ENCODE peak calls at places on chromosomes 4 and X, in nine cellular contexts. G is globus pallidus; F is NB4; L is endothelial cell; N is stomach; U is GM12878; M is activated effector memory CD4-positive, alpha-beta T cell treated with Interleukin-2 at 50 U/mL for 16 hours; O is foreskin keratinocyte; I is Calu3. A is an unnamed sample.

GRCh38 chrX:96563663-96564062 is 121.0 kb upstream of the DIAPH2 start:
- DNase-seq in G (no peak), F (no peak), L (no peak), N (no peak), U (no peak), M (no peak), O (no peak), I (no peak), A (no peak)

GRCh38 chrX:137479394-137479793 is 86.5 kb upstream of the ZIC3 start:
- DNase-seq in G (no peak), F (no peak), L (no peak), N (no peak), U (no peak), M (no peak), O (no peak), I (no peak), A (no peak)

GRCh38 chr4:84503495-84504437 is 4.7 kb upstream of the NKX6-1 start:
- DNase-seq in G (peak; percentile 70), F (peak; percentile 68), L (peak; percentile 59), N (no peak), U (no peak), M (no peak), O (peak; percentile 57), I (peak; percentile 39), A (peak; percentile 63)

GRCh38 chr4:135741583-135741982 is 1540.0 kb upstream of the PABPC4L start:
- DNase-seq in G (no peak), F (no peak), L (no peak), N (no peak), U (no peak), M (no peak), O (no peak), I (no peak), A (no peak)

GRCh38 chrX:152632445-152633097 is 5.1 kb upstream of the GABRQ start:
- DNase-seq in G (peak; percentile 10), F (peak; percentile 21), L (peak; percentile 65), N (peak; percentile 56), U (no peak), M (no peak), O (peak; percentile 9), I (peak; percentile 72), A (peak; percentile 44)

GRCh38 chr4:74559853-74560252 is 114.9 kb downstream of the AREG start:
- DNase-seq in G (no peak), F (no peak), L (no peak), N (no peak), U (no peak), M (no peak), O (no peak), I (no peak), A (no peak)

GRCh38 chr4:34193451-34194154 is 2050.7 kb downstream of the ARAP2 start:
- DNase-seq in G (no peak), F (no peak), L (no peak), N (no peak), U (no peak), M (no peak), O (peak; percentile 50), I (no peak), A (no peak)

GRCh38 chrX:113260474-113260873 is 419.8 kb upstream of the AMOT start:
- DNase-seq in G (no peak), F (peak; percentile 27), L (no peak), N (no peak), U (no peak), M (no peak), O (no peak), I (no peak), A (no peak)

GRCh38 chr4:61580721-61581377 is 380.7 kb downstream of the ADGRL3 start:
- DNase-seq in G (no peak), F (no peak), L (no peak), N (no peak), U (no peak), M (no peak), O (peak; percentile 65), I (no peak), A (no peak)

GRCh38 chrX:13747836-13748235 is 13.3 kb downstream of the OFD1 start:
- DNase-seq in G (no peak), F (peak; percentile 67), L (peak; percentile 26), N (peak; percentile 40), U (no peak), M (no peak), O (no peak), I (peak; percentile 43), A (peak; percentile 51)

GRCh38 chr4:54165438-54165837 is 63.7 kb upstream of the PDGFRA start:
- DNase-seq in G (no peak), F (no peak), L (no peak), N (no peak), U (no peak), M (no peak), O (peak; percentile 85), I (no peak), A (no peak)

GRCh38 chr4:26692014-26692726 is 108.3 kb downstream of the TBC1D19 start:
- DNase-seq in G (no peak), F (no peak), L (no peak), N (no peak), U (no peak), M (no peak), O (peak; percentile 15), I (no peak), A (peak; percentile 63)

GRCh38 chr4:85779165-85779564 is 304.2 kb downstream of the ARHGAP24 start:
- DNase-seq in G (no peak), F (no peak), L (no peak), N (no peak), U (no peak), M (no peak), O (no peak), I (no peak), A (no peak)

GRCh38 chrX:53048169-53049126 is at the start of gene GPR173:
- DNase-seq in G (peak; percentile 79), F (no peak), L (peak; percentile 15), N (no peak), U (no peak), M (no peak), O (no peak), I (no peak), A (no peak)

GRCh38 chr4:5157721-5158390 is 106.6 kb downstream of the STK32B start:
- DNase-seq in G (no peak), F (no peak), L (no peak), N (no peak), U (no peak), M (no peak), O (no peak), I (no peak), A (no peak)

GRCh38 chr4:139084425-139085093 is 69.0 kb downstream of the NOCT start:
- DNase-seq in G (no peak), F (no peak), L (peak; percentile 90), N (no peak), U (peak; percentile 16), M (no peak), O (peak; percentile 50), I (no peak), A (no peak)

GRCh38 chr4:67134616-67135015 is 410.7 kb downstream of the CENPC start:
- DNase-seq in G (no peak), F (no peak), L (no peak), N (no peak), U (no peak), M (no peak), O (peak; percentile 24), I (no peak), A (no peak)

GRCh38 chr4:39976945-39977488 is 694 bp downstream of the PDS5A start:
- DNase-seq in G (no peak), F (peak; percentile 77), L (peak; percentile 50), N (peak; percentile 29), U (no peak), M (peak; percentile 37), O (peak; percentile 30), I (peak; percentile 13), A (no peak)

GRCh38 chr4:87071401-87071800 is 136.6 kb downstream of the AFF1 start:
- DNase-seq in G (no peak), F (no peak), L (no peak), N (no peak), U (no peak), M (no peak), O (no peak), I (no peak), A (no peak)

GRCh38 chr4:102825261-102826071 is 1.9 kb downstream of the UBE2D3 start:
- DNase-seq in G (peak; percentile 67), F (peak; percentile 81), L (peak; percentile 48), N (no peak), U (no peak), M (no peak), O (peak; percentile 77), I (no peak), A (no peak)

GRCh38 chr4:78293348-78293747 is 236.2 kb downstream of the FRAS1 start:
- DNase-seq in G (no peak), F (no peak), L (no peak), N (no peak), U (no peak), M (no peak), O (no peak), I (no peak), A (no peak)

GRCh38 chr4:40990202-40990898 is 224.0 kb downstream of the APBB2 start:
- DNase-seq in G (no peak), F (peak; percentile 50), L (no peak), N (no peak), U (peak; percentile 53), M (no peak), O (peak; percentile 96), I (no peak), A (no peak)

GRCh38 chrX:2715066-2715600 is 24.0 kb downstream of the CD99 start:
- DNase-seq in G (no peak), F (no peak), L (no peak), N (no peak), U (no peak), M (no peak), O (no peak), I (no peak), A (no peak)

GRCh38 chr4:161949941-161950725 is 213.7 kb downstream of the FSTL5 start:
- DNase-seq in G (no peak), F (no peak), L (no peak), N (no peak), U (no peak), M (no peak), O (peak; percentile 72), I (no peak), A (no peak)

GRCh38 chr4:1214101-1215095 is 34.5 kb downstream of the CTBP1 start:
- DNase-seq in G (no peak), F (no peak), L (no peak), N (no peak), U (no peak), M (no peak), O (no peak), I (no peak), A (no peak)

GRCh38 chr4:114103908-114104307 is 124.5 kb upstream of the ARSJ start:
- DNase-seq in G (no peak), F (no peak), L (no peak), N (no peak), U (no peak), M (no peak), O (no peak), I (no peak), A (no peak)

GRCh38 chr4:8351931-8352367 is 82.4 kb downstream of the HTRA3 start:
- DNase-seq in G (no peak), F (no peak), L (no peak), N (peak; percentile 32), U (no peak), M (no peak), O (no peak), I (no peak), A (no peak)